ENCODE peak calls at places on chromosomes 11 and 22, in eight cellular contexts. One of them, this sample, is unnamed.

GRCh38 chr11:128790200-128790599 is 76.9 kb downstream of the KCNJ1 start:
- DNase-seq in lower lobe of right lung: no peak
- DNase-seq in mesenchymal stem cell: peak; percentile 53
- DNase-seq in CD8-positive, alpha-beta T cell: no peak
- DNase-seq in pancreas: peak; percentile 31
- DNase-seq in endodermal cell: no peak
- DNase-seq in CD8-positive, alpha-beta memory T cell: no peak
- DNase-seq in psoas muscle: no peak
- DNase-seq in this sample: no peak

GRCh38 chr22:24235315-24235714 is 9.6 kb downstream of the GGT5 start:
- DNase-seq in lower lobe of right lung: no peak
- DNase-seq in mesenchymal stem cell: no peak
- DNase-seq in CD8-positive, alpha-beta T cell: no peak
- DNase-seq in pancreas: no peak
- DNase-seq in endodermal cell: no peak
- DNase-seq in CD8-positive, alpha-beta memory T cell: no peak
- DNase-seq in psoas muscle: no peak
- DNase-seq in this sample: no peak

GRCh38 chr11:116981216-116981887 is 116.9 kb downstream of the SIK3 start:
- DNase-seq in lower lobe of right lung: no peak
- DNase-seq in mesenchymal stem cell: no peak
- DNase-seq in CD8-positive, alpha-beta T cell: no peak
- DNase-seq in pancreas: no peak
- DNase-seq in endodermal cell: no peak
- DNase-seq in CD8-positive, alpha-beta memory T cell: no peak
- DNase-seq in psoas muscle: no peak
- DNase-seq in this sample: no peak

GRCh38 chr11:63020671-63021255 is 5.1 kb upstream of the SLC22A8 start:
- DNase-seq in lower lobe of right lung: no peak
- DNase-seq in mesenchymal stem cell: no peak
- DNase-seq in CD8-positive, alpha-beta T cell: no peak
- DNase-seq in pancreas: no peak
- DNase-seq in endodermal cell: peak; percentile 93
- DNase-seq in CD8-positive, alpha-beta memory T cell: no peak
- DNase-seq in psoas muscle: no peak
- DNase-seq in this sample: peak; percentile 13

GRCh38 chr11:67632982-67633755 is 3.4 kb upstream of the NUDT8 start:
- DNase-seq in lower lobe of right lung: peak; percentile 47
- DNase-seq in mesenchymal stem cell: no peak
- DNase-seq in CD8-positive, alpha-beta T cell: no peak
- DNase-seq in pancreas: peak; percentile 29
- DNase-seq in endodermal cell: peak; percentile 66
- DNase-seq in CD8-positive, alpha-beta memory T cell: no peak
- DNase-seq in psoas muscle: no peak
- DNase-seq in this sample: no peak

GRCh38 chr11:34745209-34745608 is 124.3 kb downstream of the EHF start:
- DNase-seq in lower lobe of right lung: no peak
- DNase-seq in mesenchymal stem cell: no peak
- DNase-seq in CD8-positive, alpha-beta T cell: no peak
- DNase-seq in pancreas: no peak
- DNase-seq in endodermal cell: no peak
- DNase-seq in CD8-positive, alpha-beta memory T cell: no peak
- DNase-seq in psoas muscle: no peak
- DNase-seq in this sample: no peak

GRCh38 chr22:46908641-46909107 is 146.2 kb downstream of the TBC1D22A start:
- DNase-seq in lower lobe of right lung: no peak
- DNase-seq in mesenchymal stem cell: no peak
- DNase-seq in CD8-positive, alpha-beta T cell: no peak
- DNase-seq in pancreas: no peak
- DNase-seq in endodermal cell: peak; percentile 83
- DNase-seq in CD8-positive, alpha-beta memory T cell: no peak
- DNase-seq in psoas muscle: no peak
- DNase-seq in this sample: no peak

GRCh38 chr22:42001127-42001526 is 2.5 kb downstream of the WBP2NL start:
- DNase-seq in lower lobe of right lung: no peak
- DNase-seq in mesenchymal stem cell: peak; percentile 21
- DNase-seq in CD8-positive, alpha-beta T cell: no peak
- DNase-seq in pancreas: no peak
- DNase-seq in endodermal cell: peak; percentile 26
- DNase-seq in CD8-positive, alpha-beta memory T cell: no peak
- DNase-seq in psoas muscle: no peak
- DNase-seq in this sample: no peak

GRCh38 chr22:27749597-27750225 is 51.8 kb downstream of the MN1 start:
- DNase-seq in lower lobe of right lung: peak; percentile 24
- DNase-seq in mesenchymal stem cell: peak; percentile 59
- DNase-seq in CD8-positive, alpha-beta T cell: no peak
- DNase-seq in pancreas: no peak
- DNase-seq in endodermal cell: peak; percentile 82
- DNase-seq in CD8-positive, alpha-beta memory T cell: no peak
- DNase-seq in psoas muscle: no peak
- DNase-seq in this sample: no peak

GRCh38 chr11:44842219-44842618 is 108.5 kb downstream of the TP53I11 start:
- DNase-seq in lower lobe of right lung: no peak
- DNase-seq in mesenchymal stem cell: peak; percentile 63
- DNase-seq in CD8-positive, alpha-beta T cell: no peak
- DNase-seq in pancreas: no peak
- DNase-seq in endodermal cell: no peak
- DNase-seq in CD8-positive, alpha-beta memory T cell: no peak
- DNase-seq in psoas muscle: no peak
- DNase-seq in this sample: no peak

GRCh38 chr11:16843307-16843706 is 104.9 kb downstream of the C11orf58 start:
- DNase-seq in lower lobe of right lung: no peak
- DNase-seq in mesenchymal stem cell: no peak
- DNase-seq in CD8-positive, alpha-beta T cell: no peak
- DNase-seq in pancreas: no peak
- DNase-seq in endodermal cell: no peak
- DNase-seq in CD8-positive, alpha-beta memory T cell: no peak
- DNase-seq in psoas muscle: no peak
- DNase-seq in this sample: no peak

GRCh38 chr11:48043111-48043997 is 63.0 kb downstream of the PTPRJ start:
- DNase-seq in lower lobe of right lung: no peak
- DNase-seq in mesenchymal stem cell: no peak
- DNase-seq in CD8-positive, alpha-beta T cell: no peak
- DNase-seq in pancreas: no peak
- DNase-seq in endodermal cell: no peak
- DNase-seq in CD8-positive, alpha-beta memory T cell: no peak
- DNase-seq in psoas muscle: no peak
- DNase-seq in this sample: peak; percentile 72

GRCh38 chr22:43441216-43441615 is 29.4 kb downstream of the MPPED1 start:
- DNase-seq in lower lobe of right lung: no peak
- DNase-seq in mesenchymal stem cell: no peak
- DNase-seq in CD8-positive, alpha-beta T cell: no peak
- DNase-seq in pancreas: no peak
- DNase-seq in endodermal cell: peak; percentile 30
- DNase-seq in CD8-positive, alpha-beta memory T cell: no peak
- DNase-seq in psoas muscle: no peak
- DNase-seq in this sample: no peak

GRCh38 chr22:20089226-20089976 is 9.4 kb downstream of the DGCR8 start:
- DNase-seq in lower lobe of right lung: peak; percentile 28
- DNase-seq in mesenchymal stem cell: no peak
- DNase-seq in CD8-positive, alpha-beta T cell: no peak
- DNase-seq in pancreas: no peak
- DNase-seq in endodermal cell: no peak
- DNase-seq in CD8-positive, alpha-beta memory T cell: no peak
- DNase-seq in psoas muscle: no peak
- DNase-seq in this sample: no peak

GRCh38 chr11:73322111-73322985 is 14.3 kb downstream of the ARHGEF17 start:
- DNase-seq in lower lobe of right lung: no peak
- DNase-seq in mesenchymal stem cell: peak; percentile 69
- DNase-seq in CD8-positive, alpha-beta T cell: no peak
- DNase-seq in pancreas: no peak
- DNase-seq in endodermal cell: no peak
- DNase-seq in CD8-positive, alpha-beta memory T cell: no peak
- DNase-seq in psoas muscle: no peak
- DNase-seq in this sample: no peak

GRCh38 chr11:120773501-120774031 is 250.3 kb upstream of the TBCEL start:
- DNase-seq in lower lobe of right lung: no peak
- DNase-seq in mesenchymal stem cell: peak; percentile 14
- DNase-seq in CD8-positive, alpha-beta T cell: no peak
- DNase-seq in pancreas: no peak
- DNase-seq in endodermal cell: peak; percentile 10
- DNase-seq in CD8-positive, alpha-beta memory T cell: no peak
- DNase-seq in psoas muscle: no peak
- DNase-seq in this sample: no peak

GRCh38 chr11:67045314-67045713 is 11.3 kb upstream of the RHOD start:
- DNase-seq in lower lobe of right lung: no peak
- DNase-seq in mesenchymal stem cell: peak; percentile 80
- DNase-seq in CD8-positive, alpha-beta T cell: no peak
- DNase-seq in pancreas: no peak
- DNase-seq in endodermal cell: no peak
- DNase-seq in CD8-positive, alpha-beta memory T cell: no peak
- DNase-seq in psoas muscle: peak; percentile 50
- DNase-seq in this sample: no peak

GRCh38 chr11:72758690-72759389 is 6.6 kb upstream of the ARAP1 start:
- DNase-seq in lower lobe of right lung: no peak
- DNase-seq in mesenchymal stem cell: peak; percentile 87
- DNase-seq in CD8-positive, alpha-beta T cell: no peak
- DNase-seq in pancreas: no peak
- DNase-seq in endodermal cell: no peak
- DNase-seq in CD8-positive, alpha-beta memory T cell: no peak
- DNase-seq in psoas muscle: no peak
- DNase-seq in this sample: no peak

GRCh38 chr11:3058753-3059664 is 1.8 kb upstream of the CARS1 start:
- DNase-seq in lower lobe of right lung: peak; percentile 30
- DNase-seq in mesenchymal stem cell: peak; percentile 96
- DNase-seq in CD8-positive, alpha-beta T cell: no peak
- DNase-seq in pancreas: no peak
- DNase-seq in endodermal cell: peak; percentile 81
- DNase-seq in CD8-positive, alpha-beta memory T cell: no peak
- DNase-seq in psoas muscle: peak; percentile 42
- DNase-seq in this sample: no peak

GRCh38 chr11:5289696-5290095 is 12.1 kb downstream of the OR51B4 start:
- DNase-seq in lower lobe of right lung: no peak
- DNase-seq in mesenchymal stem cell: no peak
- DNase-seq in CD8-positive, alpha-beta T cell: no peak
- DNase-seq in pancreas: no peak
- DNase-seq in endodermal cell: no peak
- DNase-seq in CD8-positive, alpha-beta memory T cell: no peak
- DNase-seq in psoas muscle: no peak
- DNase-seq in this sample: no peak

GRCh38 chr22:29080061-29080975 is 7.5 kb downstream of the KREMEN1 start:
- DNase-seq in lower lobe of right lung: no peak
- DNase-seq in mesenchymal stem cell: peak; percentile 39
- DNase-seq in CD8-positive, alpha-beta T cell: no peak
- DNase-seq in pancreas: no peak
- DNase-seq in endodermal cell: no peak
- DNase-seq in CD8-positive, alpha-beta memory T cell: no peak
- DNase-seq in psoas muscle: peak; percentile 43
- DNase-seq in this sample: no peak

GRCh38 chr11:36102868-36103267 is 159.0 kb downstream of the LDLRAD3 start:
- DNase-seq in lower lobe of right lung: no peak
- DNase-seq in mesenchymal stem cell: no peak
- DNase-seq in CD8-positive, alpha-beta T cell: no peak
- DNase-seq in pancreas: no peak
- DNase-seq in endodermal cell: no peak
- DNase-seq in CD8-positive, alpha-beta memory T cell: no peak
- DNase-seq in psoas muscle: no peak
- DNase-seq in this sample: no peak

GRCh38 chr22:35111244-35111643 is 45.3 kb downstream of the ISX start:
- DNase-seq in lower lobe of right lung: no peak
- DNase-seq in mesenchymal stem cell: no peak
- DNase-seq in CD8-positive, alpha-beta T cell: no peak
- DNase-seq in pancreas: no peak
- DNase-seq in endodermal cell: peak; percentile 23
- DNase-seq in CD8-positive, alpha-beta memory T cell: no peak
- DNase-seq in psoas muscle: no peak
- DNase-seq in this sample: no peak
- H3K27ac ChIP-seq in lower lobe of right lung: no peak overlapping the region
- H3K27ac ChIP-seq in mesenchymal stem cell: no peak overlapping the region
- H3K27ac ChIP-seq in CD8-positive, alpha-beta T cell: no peak overlapping the region
- H3K27ac ChIP-seq in pancreas: no peak overlapping the region
- H3K27ac ChIP-seq in endodermal cell: no peak overlapping the region
- H3K27ac ChIP-seq in CD8-positive, alpha-beta memory T cell: no peak overlapping the region
- H3K27ac ChIP-seq in psoas muscle: no peak overlapping the region
- H3K27ac ChIP-seq in this sample: no peak overlapping the region

GRCh38 chr11:1507381-1508140 is 21.0 kb upstream of the MOB2 start:
- DNase-seq in lower lobe of right lung: peak; percentile 43
- DNase-seq in mesenchymal stem cell: no peak
- DNase-seq in CD8-positive, alpha-beta T cell: no peak
- DNase-seq in pancreas: no peak
- DNase-seq in endodermal cell: no peak
- DNase-seq in CD8-positive, alpha-beta memory T cell: no peak
- DNase-seq in psoas muscle: no peak
- DNase-seq in this sample: no peak
- H3K4me1 ChIP-seq in lower lobe of right lung: peaks cover 67% of the 10 kb centered on the region
- H3K4me1 ChIP-seq in mesenchymal stem cell: peaks cover 9% of the 10 kb centered on the region
- H3K4me1 ChIP-seq in CD8-positive, alpha-beta T cell: peaks cover 28% of the 10 kb centered on the region
- H3K4me1 ChIP-seq in pancreas: no peaks in the 10 kb centered on the region
- H3K4me1 ChIP-seq in endodermal cell: peaks cover 7% of the 10 kb centered on the region
- H3K4me1 ChIP-seq in CD8-positive, alpha-beta memory T cell: no peaks in the 10 kb centered on the region
- H3K4me1 ChIP-seq in psoas muscle: peaks cover 68% of the 10 kb centered on the region
- H3K4me1 ChIP-seq in this sample: peaks cover 11% of the 10 kb centered on the region

DNA sequence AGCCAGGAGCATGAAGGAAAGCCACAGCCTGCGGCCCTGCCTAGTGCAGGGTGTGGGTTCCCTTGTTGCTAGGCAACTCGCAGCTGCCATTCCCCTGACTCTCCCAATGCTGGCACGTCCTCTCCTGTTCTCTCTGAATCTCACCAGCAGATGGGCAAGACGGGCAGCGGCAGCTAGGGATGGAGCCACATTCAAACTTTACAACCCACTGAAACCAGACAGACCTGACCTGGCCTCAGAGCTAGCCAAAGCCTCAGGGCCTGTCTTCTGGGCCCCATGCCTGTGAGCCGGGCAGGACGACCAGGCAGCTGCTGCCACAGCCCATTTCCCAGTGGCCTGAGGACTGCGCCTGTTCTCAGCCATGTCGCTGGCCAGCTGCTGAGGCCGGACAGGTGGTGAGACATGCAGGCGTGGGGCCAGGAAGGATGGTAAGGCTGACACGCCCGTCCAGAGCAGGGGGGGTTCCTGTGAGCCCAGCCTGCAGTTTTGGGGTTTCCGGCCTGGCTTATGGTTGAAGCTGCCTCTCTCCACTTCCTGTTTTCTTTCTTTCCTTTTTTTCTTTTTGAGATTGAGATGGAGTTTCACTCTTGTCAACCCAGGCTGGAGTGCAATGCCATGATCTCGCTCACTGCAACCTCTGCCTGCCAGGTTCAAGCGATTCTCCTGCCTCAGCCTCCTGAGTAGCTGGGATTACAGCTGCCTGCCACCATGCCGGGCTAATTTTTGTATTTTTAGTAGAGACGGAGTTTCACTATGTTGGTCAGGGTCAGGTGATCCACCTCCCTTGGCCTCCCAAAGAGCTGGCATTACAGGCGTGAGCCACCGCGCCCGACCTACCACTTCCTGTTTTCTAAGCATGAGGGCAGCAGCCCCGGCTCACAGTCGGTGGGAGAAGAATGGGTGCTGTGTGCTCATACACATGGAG is 4.1 kb downstream of the SUN2 start:
- DNase-seq in lower lobe of right lung: peak; percentile 90
- DNase-seq in mesenchymal stem cell: no peak
- DNase-seq in CD8-positive, alpha-beta T cell: peak; percentile 46
- DNase-seq in pancreas: no peak
- DNase-seq in endodermal cell: no peak
- DNase-seq in CD8-positive, alpha-beta memory T cell: peak; percentile 68
- DNase-seq in psoas muscle: peak; percentile 80
- DNase-seq in this sample: peak; percentile 68
- H3K36me3 ChIP-seq in lower lobe of right lung: peaks cover 71% of the 10 kb centered on the region
- H3K36me3 ChIP-seq in mesenchymal stem cell: peaks cover 54% of the 10 kb centered on the region
- H3K36me3 ChIP-seq in CD8-positive, alpha-beta T cell: peaks cover 57% of the 10 kb centered on the region
- H3K36me3 ChIP-seq in pancreas: peaks cover 60% of the 10 kb centered on the region
- H3K36me3 ChIP-seq in endodermal cell: peaks cover 31% of the 10 kb centered on the region
- H3K36me3 ChIP-seq in CD8-positive, alpha-beta memory T cell: peaks cover 59% of the 10 kb centered on the region
- H3K36me3 ChIP-seq in psoas muscle: peaks cover 70% of the 10 kb centered on the region
- H3K36me3 ChIP-seq in this sample: peaks cover 57% of the 10 kb centered on the region

GRCh38 chr11:12770966-12771597 is 96.9 kb downstream of the TEAD1 start:
- DNase-seq in lower lobe of right lung: no peak
- DNase-seq in mesenchymal stem cell: no peak
- DNase-seq in CD8-positive, alpha-beta T cell: no peak
- DNase-seq in pancreas: no peak
- DNase-seq in endodermal cell: no peak
- DNase-seq in CD8-positive, alpha-beta memory T cell: no peak
- DNase-seq in psoas muscle: no peak
- DNase-seq in this sample: no peak
- H3K27ac ChIP-seq in lower lobe of right lung: no peak overlapping the region
- H3K27ac ChIP-seq in mesenchymal stem cell: peak overlapping the region; percentile 75
- H3K27ac ChIP-seq in CD8-positive, alpha-beta T cell: no peak overlapping the region
- H3K27ac ChIP-seq in pancreas: no peak overlapping the region
- H3K27ac ChIP-seq in endodermal cell: no peak overlapping the region
- H3K27ac ChIP-seq in CD8-positive, alpha-beta memory T cell: no peak overlapping the region
- H3K27ac ChIP-seq in psoas muscle: peak overlapping the region; percentile 83
- H3K27ac ChIP-seq in this sample: no peak overlapping the region